ENCODE peak calls at places on chromosomes 4 and X, in seven cellular contexts. One of them, this sample, is unnamed.
A peak's percentile ranks its signal among the peaks of the same experiment; 100 is the strongest.

GRCh38 chrX:134792077-134792476 is 133.8 kb upstream of the PLAC1 start:
- DNase-seq in HCT116: no peak
- DNase-seq in K562: peak; percentile 17
- DNase-seq in SK-N-SH: no peak
- DNase-seq in H1: no peak
- DNase-seq in HepG2: no peak
- DNase-seq in GM12878: no peak
- DNase-seq in this sample: no peak

GRCh38 chr4:25107827-25108516 is 52.3 kb downstream of the SEPSECS start:
- DNase-seq in HCT116: no peak
- DNase-seq in K562: no peak
- DNase-seq in SK-N-SH: no peak
- DNase-seq in H1: no peak
- DNase-seq in HepG2: peak; percentile 13
- DNase-seq in GM12878: no peak
- DNase-seq in this sample: no peak

GRCh38 chr4:83390965-83391364 is 56.3 kb upstream of the HPSE start:
- DNase-seq in HCT116: no peak
- DNase-seq in K562: no peak
- DNase-seq in SK-N-SH: no peak
- DNase-seq in H1: no peak
- DNase-seq in HepG2: no peak
- DNase-seq in GM12878: no peak
- DNase-seq in this sample: no peak

GRCh38 chrX:24396236-24396929 is 35.9 kb downstream of the SUPT20HL1 start:
- DNase-seq in HCT116: no peak
- DNase-seq in K562: no peak
- DNase-seq in SK-N-SH: no peak
- DNase-seq in H1: no peak
- DNase-seq in HepG2: no peak
- DNase-seq in GM12878: no peak
- DNase-seq in this sample: no peak

GRCh38 chr4:57658188-57658587 is 548.0 kb upstream of the IGFBP7 start:
- DNase-seq in HCT116: no peak
- DNase-seq in K562: no peak
- DNase-seq in SK-N-SH: no peak
- DNase-seq in H1: no peak
- DNase-seq in HepG2: no peak
- DNase-seq in GM12878: no peak
- DNase-seq in this sample: no peak

GRCh38 chr4:163568835-163569234 is 74.3 kb downstream of the TMA16 start:
- DNase-seq in HCT116: no peak
- DNase-seq in K562: no peak
- DNase-seq in SK-N-SH: no peak
- DNase-seq in H1: no peak
- DNase-seq in HepG2: no peak
- DNase-seq in GM12878: no peak
- DNase-seq in this sample: no peak

GRCh38 chrX:56557376-56557929 is 6.0 kb upstream of the UBQLN2 start:
- DNase-seq in HCT116: no peak
- DNase-seq in K562: no peak
- DNase-seq in SK-N-SH: no peak
- DNase-seq in H1: no peak
- DNase-seq in HepG2: no peak
- DNase-seq in GM12878: no peak
- DNase-seq in this sample: no peak

GRCh38 chr4:147590249-147590920 is 26.8 kb upstream of the TMEM184C start:
- DNase-seq in HCT116: peak; percentile 54
- DNase-seq in K562: peak; percentile 43
- DNase-seq in SK-N-SH: peak; percentile 67
- DNase-seq in H1: no peak
- DNase-seq in HepG2: peak; percentile 31
- DNase-seq in GM12878: no peak
- DNase-seq in this sample: peak; percentile 53

GRCh38 chr4:156959298-156959702 is 12.3 kb downstream of the PDGFC start:
- DNase-seq in HCT116: no peak
- DNase-seq in K562: no peak
- DNase-seq in SK-N-SH: no peak
- DNase-seq in H1: no peak
- DNase-seq in HepG2: no peak
- DNase-seq in GM12878: no peak
- DNase-seq in this sample: no peak

GRCh38 chr4:151957163-151957562 is 196.4 kb upstream of the GATB start:
- DNase-seq in HCT116: no peak
- DNase-seq in K562: no peak
- DNase-seq in SK-N-SH: no peak
- DNase-seq in H1: peak; percentile 21
- DNase-seq in HepG2: peak; percentile 38
- DNase-seq in GM12878: no peak
- DNase-seq in this sample: peak; percentile 23

GRCh38 chr4:38704755-38705154 is 40.8 kb downstream of the KLF3 start:
- DNase-seq in HCT116: no peak
- DNase-seq in K562: no peak
- DNase-seq in SK-N-SH: no peak
- DNase-seq in H1: no peak
- DNase-seq in HepG2: no peak
- DNase-seq in GM12878: no peak
- DNase-seq in this sample: no peak

GRCh38 chr4:101191302-101192098 is 155.8 kb downstream of the PPP3CA start:
- DNase-seq in HCT116: no peak
- DNase-seq in K562: no peak
- DNase-seq in SK-N-SH: peak; percentile 47
- DNase-seq in H1: no peak
- DNase-seq in HepG2: no peak
- DNase-seq in GM12878: no peak
- DNase-seq in this sample: no peak

GRCh38 chrX:1531106-1531890 is 5.7 kb downstream of the P2RY8 start:
- DNase-seq in HCT116: no peak
- DNase-seq in K562: no peak
- DNase-seq in SK-N-SH: no peak
- DNase-seq in H1: no peak
- DNase-seq in HepG2: no peak
- DNase-seq in GM12878: no peak
- DNase-seq in this sample: no peak

GRCh38 chr4:96983830-96984229 is 1143.9 kb downstream of the PDHA2 start:
- DNase-seq in HCT116: no peak
- DNase-seq in K562: no peak
- DNase-seq in SK-N-SH: no peak
- DNase-seq in H1: no peak
- DNase-seq in HepG2: no peak
- DNase-seq in GM12878: no peak
- DNase-seq in this sample: peak; percentile 1

GRCh38 chr4:111678466-111678865 is 466.8 kb upstream of the FAM241A start:
- DNase-seq in HCT116: no peak
- DNase-seq in K562: no peak
- DNase-seq in SK-N-SH: no peak
- DNase-seq in H1: no peak
- DNase-seq in HepG2: no peak
- DNase-seq in GM12878: no peak
- DNase-seq in this sample: no peak

GRCh38 chr4:91963489-91963888 is 340.3 kb upstream of the GRID2 start:
- DNase-seq in HCT116: no peak
- DNase-seq in K562: no peak
- DNase-seq in SK-N-SH: no peak
- DNase-seq in H1: no peak
- DNase-seq in HepG2: no peak
- DNase-seq in GM12878: no peak
- DNase-seq in this sample: no peak

GRCh38 chrX:67604979-67605703 is 61.3 kb downstream of the AR start:
- DNase-seq in HCT116: no peak
- DNase-seq in K562: no peak
- DNase-seq in SK-N-SH: no peak
- DNase-seq in H1: no peak
- DNase-seq in HepG2: no peak
- DNase-seq in GM12878: no peak
- DNase-seq in this sample: peak; percentile 22

GRCh38 chrX:132041016-132041415 is 17.9 kb downstream of the STK26 start:
- DNase-seq in HCT116: no peak
- DNase-seq in K562: no peak
- DNase-seq in SK-N-SH: no peak
- DNase-seq in H1: no peak
- DNase-seq in HepG2: no peak
- DNase-seq in GM12878: no peak
- DNase-seq in this sample: no peak

GRCh38 chrX:12304261-12304660 is 166.0 kb downstream of the FRMPD4 start:
- DNase-seq in HCT116: no peak
- DNase-seq in K562: no peak
- DNase-seq in SK-N-SH: no peak
- DNase-seq in H1: no peak
- DNase-seq in HepG2: no peak
- DNase-seq in GM12878: no peak
- DNase-seq in this sample: no peak

GRCh38 chr4:149264093-149264733 is 551.4 kb downstream of the IQCM start:
- DNase-seq in HCT116: peak; percentile 48
- DNase-seq in K562: peak; percentile 31
- DNase-seq in SK-N-SH: peak; percentile 8
- DNase-seq in H1: no peak
- DNase-seq in HepG2: peak; percentile 50
- DNase-seq in GM12878: peak; percentile 4
- DNase-seq in this sample: peak; percentile 80

GRCh38 chr4:107153228-107153627 is 117.1 kb upstream of the DKK2 start:
- DNase-seq in HCT116: no peak
- DNase-seq in K562: no peak
- DNase-seq in SK-N-SH: no peak
- DNase-seq in H1: peak; percentile 36
- DNase-seq in HepG2: peak; percentile 11
- DNase-seq in GM12878: no peak
- DNase-seq in this sample: no peak

GRCh38 chr4:153223935-153224334 is 19.7 kb downstream of the TRIM2 start:
- DNase-seq in HCT116: no peak
- DNase-seq in K562: no peak
- DNase-seq in SK-N-SH: no peak
- DNase-seq in H1: no peak
- DNase-seq in HepG2: no peak
- DNase-seq in GM12878: no peak
- DNase-seq in this sample: no peak

GRCh38 chr4:110073045-110073845 is 125.2 kb downstream of the ELOVL6 start:
- DNase-seq in HCT116: no peak
- DNase-seq in K562: no peak
- DNase-seq in SK-N-SH: peak; percentile 47
- DNase-seq in H1: no peak
- DNase-seq in HepG2: no peak
- DNase-seq in GM12878: no peak
- DNase-seq in this sample: no peak

GRCh38 chr4:2172161-2172560 is 69.8 kb downstream of the HAUS3 start:
- DNase-seq in HCT116: no peak
- DNase-seq in K562: no peak
- DNase-seq in SK-N-SH: no peak
- DNase-seq in H1: no peak
- DNase-seq in HepG2: no peak
- DNase-seq in GM12878: no peak
- DNase-seq in this sample: no peak
- TF ChIP-seq JUND in HCT116: no peak
- TF ChIP-seq JUND in K562: no peak
- TF ChIP-seq JUND in SK-N-SH: no peak
- TF ChIP-seq JUND in H1: no peak
- TF ChIP-seq JUND in HepG2: no peak
- TF ChIP-seq JUND in GM12878: no peak
- TF ChIP-seq JUND in this sample: no peak

DNA sequence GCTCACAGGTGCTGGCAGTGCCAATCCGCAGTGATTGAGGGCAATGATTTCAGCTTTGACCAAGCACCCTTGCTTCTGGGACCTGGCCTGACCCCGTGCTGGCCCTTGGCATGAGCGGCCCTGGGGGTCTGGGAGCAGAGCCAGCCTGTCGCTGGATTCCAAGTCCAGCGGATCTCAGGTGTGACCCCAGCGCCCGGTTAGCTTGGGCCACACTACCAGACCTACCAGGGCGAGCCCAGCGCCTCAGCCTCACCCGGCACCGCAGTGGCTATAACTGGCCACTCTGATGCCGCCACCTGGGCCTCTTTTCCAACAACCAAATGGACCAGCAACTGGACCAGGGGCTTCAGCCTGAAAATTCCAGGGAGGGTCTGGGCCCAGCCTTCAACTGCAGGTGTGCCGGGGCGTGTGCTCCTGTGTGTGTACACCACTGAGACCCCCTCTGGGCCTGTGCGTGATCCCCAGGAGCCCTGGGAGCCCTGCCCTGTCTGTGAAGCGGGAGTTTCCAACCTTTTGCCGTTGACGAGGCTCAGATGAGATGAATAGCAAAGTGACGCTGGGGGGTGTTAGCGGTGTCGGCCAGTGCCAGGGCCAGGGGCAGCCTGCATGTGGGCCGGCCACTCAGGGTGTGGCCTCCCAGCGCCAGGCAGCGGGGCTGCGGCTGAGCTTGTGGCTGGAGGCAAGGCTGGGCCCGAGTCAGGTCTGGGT is 658 bp downstream of the SH3TC1 start:
- DNase-seq in HCT116: no peak
- DNase-seq in K562: no peak
- DNase-seq in SK-N-SH: no peak
- DNase-seq in H1: no peak
- DNase-seq in HepG2: no peak
- DNase-seq in GM12878: no peak
- DNase-seq in this sample: no peak
- TF ChIP-seq JUND in HCT116: no peak
- TF ChIP-seq JUND in K562: no peak
- TF ChIP-seq JUND in SK-N-SH: no peak
- TF ChIP-seq JUND in H1: no peak
- TF ChIP-seq JUND in HepG2: no peak
- TF ChIP-seq JUND in GM12878: no peak
- TF ChIP-seq JUND in this sample: no peak

GRCh38 chr4:963276-964225 is 9.8 kb downstream of the DGKQ start:
- DNase-seq in HCT116: no peak
- DNase-seq in K562: no peak
- DNase-seq in SK-N-SH: no peak
- DNase-seq in H1: no peak
- DNase-seq in HepG2: no peak
- DNase-seq in GM12878: no peak
- DNase-seq in this sample: no peak
- TF ChIP-seq JUND in HCT116: no peak
- TF ChIP-seq JUND in K562: no peak
- TF ChIP-seq JUND in SK-N-SH: no peak
- TF ChIP-seq JUND in H1: no peak
- TF ChIP-seq JUND in HepG2: no peak
- TF ChIP-seq JUND in GM12878: no peak
- TF ChIP-seq JUND in this sample: no peak

DNA sequence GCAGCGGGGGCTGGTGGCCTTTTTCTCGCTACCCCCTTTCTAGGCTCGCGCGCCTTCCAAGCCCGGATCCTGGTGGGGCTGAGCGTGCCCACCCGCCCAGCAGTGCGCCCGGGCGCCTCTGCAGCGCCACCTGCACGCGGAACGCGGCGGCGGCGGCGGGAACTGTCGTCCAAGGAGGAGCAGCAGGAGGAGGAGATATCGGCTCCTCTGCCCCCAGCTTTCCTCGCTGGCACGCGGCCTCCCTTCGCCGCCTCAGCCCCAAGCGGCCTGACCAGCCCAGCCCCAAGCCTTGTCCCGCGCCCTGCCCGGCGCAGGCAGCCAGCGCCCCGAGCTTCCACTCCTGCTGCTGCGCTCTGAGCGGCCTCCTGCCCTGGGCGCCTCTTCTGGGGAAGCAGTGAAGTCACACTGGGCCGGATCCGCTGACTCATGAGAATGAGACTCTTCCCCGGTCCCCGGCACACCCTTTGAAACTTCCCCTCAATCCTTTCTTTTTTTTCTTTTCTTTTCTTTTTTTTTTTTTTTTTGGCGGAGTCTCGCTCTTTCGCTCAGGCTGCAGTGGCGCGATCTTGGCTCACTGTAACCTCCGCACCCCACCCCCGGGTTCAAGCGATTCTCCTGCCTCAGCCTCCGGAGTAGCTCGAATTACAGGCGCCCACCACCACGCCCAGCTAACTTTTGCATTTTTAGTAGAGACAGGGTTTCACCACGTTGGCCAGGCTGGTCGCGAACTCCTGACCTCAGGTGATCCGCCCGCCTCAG is 10.6 kb upstream of the ELF4 start:
- DNase-seq in HCT116: no peak
- DNase-seq in K562: peak; percentile 74
- DNase-seq in SK-N-SH: peak; percentile 86
- DNase-seq in H1: no peak
- DNase-seq in HepG2: peak; percentile 33
- DNase-seq in GM12878: no peak
- DNase-seq in this sample: no peak
- TF ChIP-seq JUND in HCT116: no peak
- TF ChIP-seq JUND in K562: no peak
- TF ChIP-seq JUND in SK-N-SH: no peak
- TF ChIP-seq JUND in H1: no peak
- TF ChIP-seq JUND in HepG2: no peak
- TF ChIP-seq JUND in GM12878: no peak
- TF ChIP-seq JUND in this sample: no peak

This sample was measured in T47D.